ENCODE peak calls at places on chromosomes 4 and X, in seven cellular contexts. A is K562, E is astrocyte of the cerebellum, H is hepatocyte, O is esophagus squamous epithelium, C is WTC11, P is B cell. T is an unnamed sample.

GRCh38 chr4:189940178-189941004 is at the start of gene FRG1:
- DNase-seq in A (peak), E (peak), H (peak), O (no peak), C (peak), P (peak), T (peak)

GRCh38 chrX:57918750-57919436 is 8.6 kb upstream of the ZXDA start:
- DNase-seq in A (peak), E (no peak), H (no peak), O (no peak), C (peak), P (peak), T (no peak)

GRCh38 chrX:46268429-46268828 is 276.8 kb downstream of the ZNF674 start:
- DNase-seq in A (no peak), E (no peak), H (peak), O (no peak), C (no peak), P (no peak), T (no peak)

GRCh38 chr4:74770511-74770910 is 23.8 kb downstream of the BTC start:
- DNase-seq in A (no peak), E (no peak), H (no peak), O (no peak), C (no peak), P (no peak), T (no peak)

GRCh38 chr4:165133150-165133549 is 20.5 kb upstream of the TMEM192 start:
- DNase-seq in A (no peak), E (no peak), H (no peak), O (no peak), C (no peak), P (no peak), T (no peak)

GRCh38 chr4:52864816-52865215 is 2.7 kb downstream of the RASL11B start:
- DNase-seq in A (no peak), E (peak), H (peak), O (no peak), C (no peak), P (no peak), T (no peak)

GRCh38 chr4:37989398-37990260 is 29.4 kb downstream of the PTTG2 start:
- DNase-seq in A (no peak), E (no peak), H (no peak), O (no peak), C (no peak), P (peak), T (no peak)

GRCh38 chr4:163495900-163496299 is 1.4 kb downstream of the TMA16 start:
- DNase-seq in A (no peak), E (no peak), H (no peak), O (no peak), C (no peak), P (peak), T (no peak)

GRCh38 chrX:74421181-74422028 is at the start of gene SLC16A2:
- DNase-seq in A (no peak), E (peak), H (peak), O (no peak), C (peak), P (peak), T (peak)

GRCh38 chrX:97306771-97307470 is 423.2 kb downstream of the RPA4 start:
- DNase-seq in A (no peak), E (no peak), H (no peak), O (no peak), C (no peak), P (no peak), T (no peak)

GRCh38 chr4:40173470-40173875 is 23.4 kb upstream of the RHOH start:
- DNase-seq in A (no peak), E (no peak), H (no peak), O (no peak), C (no peak), P (peak), T (no peak)

GRCh38 chr4:10203851-10204250 is 87.3 kb upstream of the WDR1 start:
- DNase-seq in A (peak), E (no peak), H (no peak), O (no peak), C (no peak), P (no peak), T (no peak)

GRCh38 chr4:35725131-35725530 is 519.2 kb downstream of the ARAP2 start:
- DNase-seq in A (no peak), E (no peak), H (no peak), O (no peak), C (peak), P (no peak), T (no peak)

GRCh38 chrX:103780701-103781402 is 4.2 kb downstream of the PLP1 start:
- DNase-seq in A (no peak), E (no peak), H (no peak), O (no peak), C (no peak), P (no peak), T (no peak)

GRCh38 chrX:134671207-134671750 is 13.0 kb upstream of the PLAC1 start:
- DNase-seq in A (no peak), E (no peak), H (no peak), O (no peak), C (no peak), P (no peak), T (no peak)

GRCh38 chr4:74449571-74450297 is 4.8 kb downstream of the AREG start:
- DNase-seq in A (no peak), E (no peak), H (no peak), O (no peak), C (no peak), P (no peak), T (no peak)

DNA sequence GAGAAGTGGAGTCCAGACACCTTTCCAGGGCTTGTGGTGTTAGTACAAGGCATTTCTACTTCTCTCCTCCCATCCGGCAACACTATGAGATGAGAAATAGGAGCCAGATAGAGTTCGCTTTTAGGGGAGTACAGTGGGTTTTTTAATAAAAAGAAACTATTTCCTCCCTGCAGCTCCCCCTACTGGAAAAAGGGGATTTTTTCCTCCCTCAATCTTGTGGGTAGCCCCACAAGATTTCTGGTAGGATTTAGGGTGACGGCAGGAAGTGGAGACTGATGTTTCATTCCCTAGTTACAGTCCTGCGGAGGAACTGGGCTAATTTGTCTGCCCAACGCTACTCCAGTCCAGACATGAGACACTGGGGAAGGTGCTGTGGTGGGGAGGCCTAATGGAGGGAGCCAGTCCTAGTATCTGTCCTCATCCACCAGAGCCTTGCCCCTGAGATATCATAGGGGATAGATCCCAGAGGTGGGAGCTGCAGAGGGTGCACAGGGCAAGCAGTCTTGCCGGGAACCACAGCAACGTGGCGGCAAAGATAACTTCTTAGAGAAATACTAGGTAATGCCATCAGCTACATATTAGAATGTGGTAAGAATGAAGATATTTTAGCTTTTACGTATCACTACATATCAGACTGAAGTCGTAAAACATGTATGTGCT is 45.6 kb upstream of the PRKG2 start:
- DNase-seq in A (peak), E (no peak), H (no peak), O (no peak), C (peak), P (no peak), T (no peak)
- TF ChIP-seq CTCF in A (peak), E (peak), H (peak), O (no peak), C (peak), P (no peak), T (no peak)

DNA sequence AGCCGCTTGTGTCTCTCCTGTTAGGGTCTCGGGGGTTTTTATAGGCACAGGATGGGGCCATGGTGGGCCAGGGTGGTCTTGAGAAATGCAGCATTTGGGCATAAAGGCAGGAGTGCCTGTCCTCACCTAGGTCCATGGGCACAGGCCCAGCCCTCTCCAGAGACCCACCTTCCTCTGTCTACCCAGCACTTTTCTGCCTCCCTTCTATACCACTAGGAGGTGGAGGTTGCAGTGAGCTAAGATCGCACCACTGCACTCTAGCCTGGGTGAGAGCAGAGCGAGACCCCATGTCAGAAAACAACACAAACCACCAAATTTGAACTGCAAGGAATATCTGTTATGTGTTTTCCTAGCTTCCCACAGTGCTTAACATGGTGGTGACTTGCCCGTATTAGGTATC is 38.0 kb downstream of the MOB1B start:
- DNase-seq in A (no peak), E (no peak), H (no peak), O (no peak), C (no peak), P (no peak), T (no peak)
- TF ChIP-seq CTCF in A (no peak), E (no peak), H (no peak), O (no peak), C (no peak), P (no peak), T (no peak)

GRCh38 chr4:112519689-112520597 is 4.0 kb upstream of the NEUROG2 start:
- DNase-seq in A (peak), E (no peak), H (no peak), O (no peak), C (peak), P (no peak), T (no peak)
- TF ChIP-seq CTCF in A (peak), E (no peak), H (no peak), O (no peak), C (peak), P (no peak), T (no peak)

DNA sequence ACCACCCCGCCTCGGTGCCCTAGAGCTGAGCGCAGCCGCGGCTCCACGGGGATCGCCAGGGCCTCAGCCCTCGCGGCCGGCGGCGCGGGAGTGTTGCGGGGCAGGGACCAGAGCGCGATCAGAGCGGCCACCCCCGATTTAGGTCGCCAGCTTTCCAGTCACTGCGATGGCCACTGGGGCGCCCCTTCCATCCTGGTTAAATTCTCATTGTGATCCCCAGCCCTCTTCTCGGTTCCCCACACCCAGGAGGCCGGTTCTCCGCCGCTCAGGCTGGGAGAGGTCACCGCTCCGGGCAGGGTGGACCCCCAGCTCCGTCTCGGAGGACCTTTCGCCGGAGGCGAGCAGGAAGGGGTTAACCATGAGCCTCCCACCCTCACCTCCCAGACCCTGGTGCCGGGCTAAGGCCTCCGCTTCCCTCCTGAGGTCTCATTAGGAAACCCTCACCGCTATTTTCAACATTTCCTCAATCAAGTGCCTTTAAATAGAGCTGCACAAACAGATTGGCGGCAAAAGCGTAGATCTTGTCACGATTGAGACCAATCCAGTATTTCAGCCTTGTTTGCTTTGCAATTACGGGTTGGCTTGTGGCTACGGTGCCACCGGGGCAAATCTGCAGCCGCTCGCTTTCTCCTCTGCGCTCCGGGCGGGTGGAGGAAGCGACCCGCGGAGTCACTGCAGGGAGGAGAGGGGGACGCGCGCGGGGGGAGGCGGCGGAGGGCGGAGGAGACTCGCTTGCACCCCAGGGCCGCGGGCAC is 8.3 kb upstream of the HAND2 start:
- DNase-seq in A (no peak), E (no peak), H (no peak), O (no peak), C (peak), P (no peak), T (no peak)
- TF ChIP-seq CTCF in A (no peak), E (no peak), H (no peak), O (no peak), C (no peak), P (no peak), T (no peak)

GRCh38 chrX:12383196-12383595 is 244.9 kb downstream of the FRMPD4 start:
- DNase-seq in A (peak), E (no peak), H (no peak), O (no peak), C (peak), P (no peak), T (no peak)
- TF ChIP-seq CTCF in A (peak), E (peak), H (no peak), O (no peak), C (no peak), P (no peak), T (no peak)

GRCh38 chrX:115912372-115912897 is 258.1 kb upstream of the AGTR2 start:
- DNase-seq in A (peak), E (no peak), H (no peak), O (no peak), C (peak), P (peak), T (no peak)
- TF ChIP-seq CTCF in A (peak), E (peak), H (no peak), O (no peak), C (no peak), P (no peak), T (no peak)

T was measured in natural killer cell.